ENCODE peak calls at places on chromosomes 12 and 14, in nine cellular contexts. G is psoas muscle, A is HFF-Myc, D is osteocyte, I is endothelial cell, L is neural crest cell, W is tibial nerve, T is GM13977, V is fibroblast of lung. C is an unnamed sample.

GRCh38 chr12:103495783-103496456 is at the start of gene C12orf42:
- DNase-seq in W (no peak), T (peak), V (peak), G (no peak), A (no peak), L (peak), I (peak), D (no peak), C (no peak)

GRCh38 chr12:43416981-43417380 is 135.0 kb downstream of the ADAMTS20 start:
- DNase-seq in W (no peak), A (no peak), I (no peak), T (no peak), G (no peak), V (no peak), L (no peak), D (no peak), C (no peak)

GRCh38 chr14:90140956-90141316 is 79.1 kb downstream of the KCNK13 start:
- DNase-seq in D (no peak), G (no peak), W (no peak), A (no peak), T (no peak), L (no peak), V (no peak), I (no peak), C (no peak)

GRCh38 chr14:96574633-96575191 is 72.5 kb downstream of the PAPOLA start:
- DNase-seq in D (no peak), W (no peak), T (no peak), V (peak), A (peak), I (no peak), L (no peak), G (no peak), C (no peak)

GRCh38 chr12:123389560-123390351 is 5.8 kb downstream of the KMT5A start:
- DNase-seq in L (peak), W (no peak), D (no peak), T (peak), A (no peak), V (no peak), I (peak), G (peak), C (no peak)

GRCh38 chr12:11581179-11581755 is 68.2 kb upstream of the ETV6 start:
- DNase-seq in V (peak), I (peak), G (no peak), D (no peak), T (no peak), L (peak), A (peak), W (peak), C (no peak)

GRCh38 chr14:96391293-96392118 is 422 bp upstream of the AK7 start:
- DNase-seq in V (peak), D (peak), W (peak), I (peak), G (peak), A (peak), T (peak), L (peak), C (peak)

GRCh38 chr12:52147367-52147972 is 44.3 kb downstream of the KRT80 start:
- DNase-seq in T (no peak), D (peak), W (peak), V (peak), I (no peak), A (peak), L (no peak), G (peak), C (no peak)

GRCh38 chr12:92290016-92290685 is 144.5 kb upstream of the BTG1 start:
- DNase-seq in I (no peak), T (no peak), A (no peak), V (peak), W (no peak), L (no peak), G (no peak), D (no peak), C (no peak)

GRCh38 chr12:53200458-53201169 is 6.4 kb downstream of the ITGB7 start:
- DNase-seq in D (no peak), A (no peak), L (no peak), V (no peak), G (no peak), I (no peak), W (no peak), T (peak), C (no peak)

GRCh38 chr14:72366619-72367018 is 434.4 kb downstream of the RGS6 start:
- DNase-seq in G (no peak), A (no peak), D (no peak), W (no peak), V (no peak), I (no peak), T (no peak), L (no peak), C (no peak)

GRCh38 chr14:103194256-103195045 is 71.2 kb downstream of the TNFAIP2 start:
- DNase-seq in L (no peak), D (no peak), A (no peak), G (no peak), W (no peak), I (no peak), T (no peak), V (peak), C (no peak)

GRCh38 chr12:33944703-33945437 is 77.4 kb upstream of the ALG10 start:
- DNase-seq in L (no peak), T (no peak), V (no peak), A (no peak), W (no peak), G (no peak), I (no peak), D (no peak), C (no peak)

GRCh38 chr14:74516451-74517155 is 23.0 kb downstream of the ISCA2 start:
- DNase-seq in G (peak), L (no peak), V (no peak), T (no peak), I (no peak), D (no peak), A (no peak), W (no peak), C (peak)

GRCh38 chr12:76719171-76719631 is 44.7 kb upstream of the ZDHHC17 start:
- DNase-seq in D (no peak), V (peak), T (no peak), L (no peak), G (no peak), I (no peak), A (no peak), W (no peak), C (no peak)

GRCh38 chr14:44736326-44736725 is 225.4 kb downstream of the KLHL28 start:
- DNase-seq in G (no peak), I (no peak), V (no peak), L (no peak), D (no peak), T (no peak), A (no peak), W (no peak), C (no peak)

GRCh38 chr12:47903151-47903611 is 1.6 kb downstream of the VDR start:
- DNase-seq in W (no peak), D (no peak), L (no peak), G (no peak), I (no peak), V (peak), T (peak), A (no peak), C (no peak)

GRCh38 chr12:44367916-44368315 is 508.2 kb downstream of the NELL2 start:
- DNase-seq in V (no peak), A (no peak), T (no peak), G (no peak), I (no peak), L (no peak), D (no peak), W (no peak), C (no peak)

GRCh38 chr14:28375295-28375694 is 391.3 kb upstream of the FOXG1 start:
- DNase-seq in A (no peak), V (peak), T (no peak), D (no peak), G (no peak), L (no peak), W (no peak), I (peak), C (no peak)

GRCh38 chr12:81705586-81705985 is 53.6 kb downstream of the PPFIA2 start:
- DNase-seq in D (no peak), V (no peak), A (no peak), G (no peak), T (no peak), W (no peak), L (no peak), I (no peak), C (no peak)

GRCh38 chr14:74979442-74980397 is 23.0 kb upstream of the EIF2B2 start:
- DNase-seq in W (no peak), G (peak), T (no peak), D (peak), V (peak), L (no peak), I (no peak), A (no peak), C (no peak)

GRCh38 chr14:94018308-94018707 is 7.8 kb upstream of the OTUB2 start:
- DNase-seq in G (no peak), A (no peak), T (no peak), I (no peak), D (no peak), L (no peak), V (no peak), W (no peak), C (no peak)

GRCh38 chr14:96038920-96039632 is at the start of gene C14orf132:
- DNase-seq in I (peak), G (peak), V (peak), W (peak), D (no peak), L (peak), T (peak), A (no peak), C (no peak)

GRCh38 chr14:99654235-99655000 is 9.5 kb downstream of the HHIPL1 start:
- DNase-seq in A (no peak), I (no peak), D (no peak), L (no peak), T (no peak), V (peak), W (no peak), G (no peak), C (no peak)

GRCh38 chr12:95993907-95994306 is 2.2 kb downstream of the HAL start:
- DNase-seq in D (no peak), W (no peak), A (no peak), V (no peak), I (no peak), L (no peak), T (no peak), G (no peak), C (no peak)

GRCh38 chr14:73427516-73428264 is 30.7 kb downstream of the NUMB start:
- DNase-seq in I (no peak), D (no peak), G (no peak), L (no peak), V (no peak), W (no peak), T (no peak), A (no peak), C (no peak)

GRCh38 chr12:78586790-78587189 is 277.8 kb upstream of the SYT1 start:
- DNase-seq in V (no peak), L (no peak), T (no peak), W (no peak), G (no peak), I (no peak), D (no peak), A (no peak), C (no peak)

GRCh38 chr12:78580296-78580695 is 284.3 kb upstream of the SYT1 start:
- DNase-seq in T (no peak), I (no peak), A (no peak), L (no peak), G (no peak), V (no peak), D (no peak), W (no peak), C (no peak)

GRCh38 chr12:78585132-78585531 is 279.4 kb upstream of the SYT1 start:
- DNase-seq in V (peak), W (no peak), T (no peak), G (no peak), L (no peak), D (no peak), A (no peak), I (no peak), C (no peak)

DNA sequence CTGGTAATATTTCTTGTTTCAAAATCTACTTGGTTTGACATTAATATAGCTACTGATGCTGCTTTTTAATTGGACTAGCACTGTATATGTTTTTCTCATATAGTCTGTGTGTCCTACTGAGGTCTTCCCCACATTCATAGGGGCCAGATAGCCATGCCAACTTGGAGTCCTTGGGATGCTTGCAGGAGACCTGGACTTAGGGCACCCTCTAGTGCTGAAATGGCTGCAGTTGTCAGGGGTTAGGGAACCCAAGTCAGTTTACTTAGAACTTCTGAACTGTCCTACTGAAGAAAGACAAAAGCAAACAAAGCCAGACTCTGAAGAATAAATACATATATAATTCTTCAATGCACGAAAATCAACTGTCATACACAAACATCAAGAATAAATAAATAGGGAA is 279.9 kb upstream of the SYT1 start:
- DNase-seq in G (no peak), A (peak), V (peak), W (no peak), D (no peak), T (no peak), L (no peak), I (peak), C (no peak)
- TF ChIP-seq CTCF in G (no peak), A (peak), V (peak), W (no peak), D (peak), T (peak), L (peak), I (peak), C (peak)

DNA sequence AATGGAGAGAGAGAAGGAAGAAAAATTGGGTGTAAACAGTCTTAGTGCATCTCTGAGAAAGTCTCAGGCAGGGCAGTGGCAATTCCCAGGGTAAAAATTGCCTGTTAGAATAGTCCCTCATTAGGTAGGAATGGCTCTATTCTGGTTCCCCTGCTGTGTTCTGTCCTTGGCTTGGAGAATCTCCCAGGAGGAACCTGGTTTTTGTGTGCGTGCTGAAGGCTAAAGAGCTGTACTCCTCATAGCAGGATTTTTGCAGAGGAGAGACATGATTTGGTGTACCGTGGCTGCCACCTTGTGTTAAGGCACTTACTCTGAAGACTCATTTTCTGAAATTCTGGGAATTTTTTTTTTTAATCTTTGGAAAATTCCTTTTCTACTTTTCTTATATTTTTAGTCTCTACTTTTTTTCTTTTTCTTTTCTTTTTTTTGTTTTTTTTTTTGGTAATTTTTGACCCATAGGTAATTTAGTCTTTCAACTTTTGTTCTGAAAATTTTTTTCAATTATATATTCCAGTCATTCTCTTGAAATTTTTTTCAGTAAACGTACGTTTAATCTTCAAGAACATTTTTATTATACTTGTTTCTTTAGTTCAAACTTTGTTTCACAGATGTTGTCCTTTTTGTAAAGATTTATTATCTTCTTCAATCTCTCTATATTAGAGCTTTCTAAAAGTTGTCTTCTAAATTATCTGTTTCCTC is 63.8 kb downstream of the FBXO33 start:
- DNase-seq in W (no peak), A (peak), D (no peak), I (peak), G (peak), L (peak), V (peak), T (peak), C (no peak)
- TF ChIP-seq CTCF in W (peak), A (peak), D (peak), I (peak), G (peak), L (peak), V (peak), T (peak), C (peak)

GRCh38 chr14:69424139-69424923 is 25.8 kb downstream of the SLC39A9 start:
- DNase-seq in D (no peak), T (no peak), G (no peak), W (no peak), L (no peak), A (no peak), V (peak), I (no peak), C (no peak)

GRCh38 chr14:69428289-69428998 is 30.0 kb downstream of the SLC39A9 start:
- DNase-seq in T (no peak), W (no peak), D (no peak), V (no peak), L (no peak), I (no peak), A (no peak), G (no peak), C (no peak)

GRCh38 chr14:69427596-69427995 is 29.1 kb downstream of the SLC39A9 start:
- DNase-seq in A (no peak), L (no peak), T (no peak), G (no peak), V (no peak), D (no peak), W (no peak), I (no peak), C (no peak)

DNA sequence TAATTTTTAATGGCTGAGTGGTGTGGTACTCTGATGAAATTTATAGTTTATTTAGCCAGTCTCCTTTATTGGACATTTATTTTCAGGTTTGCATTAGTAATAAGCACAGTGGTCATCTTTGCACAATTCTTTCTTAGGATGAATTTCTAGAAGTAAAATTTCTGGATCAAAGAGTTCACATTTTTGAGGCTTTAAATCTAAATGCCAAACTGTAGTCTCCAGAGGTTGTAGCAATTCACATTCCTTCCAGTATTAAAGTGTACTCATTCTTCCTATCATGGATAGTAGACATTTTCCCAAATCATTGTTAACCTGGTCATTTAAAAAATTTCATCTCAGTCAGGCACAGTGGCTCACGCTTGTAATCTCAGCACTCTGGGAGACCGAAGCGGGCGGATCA is 24.8 kb downstream of the SLC39A9 start:
- DNase-seq in D (no peak), V (no peak), G (no peak), I (no peak), A (no peak), W (no peak), T (no peak), L (no peak), C (no peak)
- TF ChIP-seq CTCF in D (no peak), V (no peak), G (no peak), I (no peak), A (no peak), W (no peak), T (no peak), L (no peak), C (no peak)

GRCh38 chr14:31934767-31935266 is 142.3 kb upstream of the ARHGAP5 start:
- DNase-seq in G (no peak), I (peak), L (peak), D (no peak), T (no peak), V (peak), W (no peak), A (no peak), C (no peak)
- TF ChIP-seq CTCF in G (peak), I (no peak), L (peak), D (peak), T (peak), V (peak), W (peak), A (peak), C (peak)

DNA sequence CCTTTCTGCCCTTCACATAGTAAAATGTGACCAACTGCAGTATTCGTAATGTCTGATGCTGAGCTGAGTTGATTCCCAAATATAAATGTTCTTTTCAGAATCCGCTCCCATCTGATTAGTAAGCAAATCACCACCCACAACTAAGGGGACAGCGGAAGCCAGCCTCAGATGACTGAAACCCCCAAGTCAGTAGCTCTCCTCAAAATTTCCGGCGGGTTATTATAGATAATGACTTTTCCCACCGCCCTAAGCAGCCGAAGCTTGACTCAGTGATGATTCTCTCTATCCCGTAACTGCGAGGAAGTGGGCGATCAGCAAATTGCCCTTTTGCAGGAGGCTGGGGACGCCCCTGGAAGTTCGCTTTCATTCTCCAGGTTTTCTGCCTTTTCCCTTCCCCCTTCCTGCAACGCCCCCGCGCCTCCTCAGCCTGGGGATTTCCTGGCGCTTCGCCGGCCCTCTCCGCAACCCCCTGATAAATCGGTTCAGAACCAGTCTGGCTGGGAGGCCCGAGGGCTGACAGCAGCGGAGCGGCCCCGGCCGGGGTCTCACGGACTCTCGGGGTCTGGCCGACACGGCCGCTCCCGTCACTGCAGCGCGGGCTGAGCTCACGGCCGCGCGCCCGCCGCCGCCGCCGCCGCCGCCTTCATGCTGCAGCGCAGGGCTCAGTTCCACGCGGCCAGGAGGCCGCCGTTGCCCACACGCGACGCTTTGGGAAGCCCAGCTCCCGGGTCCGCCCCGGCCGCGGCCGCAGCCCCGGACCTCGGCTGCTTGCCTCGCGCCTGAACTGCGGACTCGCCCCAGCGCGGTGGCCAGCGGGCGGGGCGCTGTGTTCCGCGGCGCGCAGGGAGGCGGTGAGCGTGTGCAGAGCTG is at the start of gene LRFN5:
- DNase-seq in A (no peak), L (peak), T (peak), D (no peak), I (peak), W (no peak), V (peak), G (peak), C (no peak)
- TF ChIP-seq CTCF in A (no peak), L (no peak), T (no peak), D (no peak), I (no peak), W (no peak), V (no peak), G (no peak), C (no peak)

DNA sequence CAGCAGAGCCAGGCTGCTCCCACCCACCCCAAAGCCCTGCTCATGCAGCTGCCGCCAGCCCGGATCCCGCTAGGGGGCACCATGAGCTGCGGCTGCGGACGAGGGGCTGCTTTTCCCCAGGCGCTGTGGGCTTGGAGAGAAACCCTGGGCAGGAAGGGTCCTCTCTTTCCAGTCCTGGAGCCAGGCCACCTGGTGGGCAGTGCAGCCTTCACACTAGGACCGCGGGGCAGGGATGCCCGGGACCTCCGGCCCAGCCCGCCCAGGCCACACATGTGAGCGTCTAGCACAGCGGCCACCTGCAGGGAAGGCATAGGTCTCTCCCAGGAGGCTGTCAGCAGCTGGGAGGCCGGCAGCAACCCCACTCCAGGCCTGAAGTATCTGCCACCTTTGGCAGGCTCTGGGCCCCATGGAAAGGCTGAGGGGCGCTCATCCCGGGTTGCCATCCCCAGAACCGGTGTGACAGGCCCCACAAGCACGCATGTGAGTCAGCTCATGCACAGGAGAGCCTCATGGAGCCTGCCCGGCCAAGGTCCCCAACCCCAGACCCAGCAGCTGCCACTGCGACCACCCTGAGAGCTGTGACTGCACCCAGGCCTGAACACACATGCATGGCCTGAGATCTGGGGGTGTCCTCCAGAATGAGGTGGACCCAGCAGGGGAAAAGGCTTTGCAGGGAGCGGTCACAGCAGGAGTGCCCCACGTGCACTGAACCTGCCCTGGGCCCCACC is 280.0 kb upstream of the RTL1 start:
- DNase-seq in G (no peak), L (peak), I (peak), T (peak), V (peak), D (peak), A (no peak), W (no peak), C (no peak)
- TF ChIP-seq CTCF in G (no peak), L (peak), I (peak), T (no peak), V (peak), D (peak), A (no peak), W (peak), C (peak)

GRCh38 chr14:92325835-92326234 is 2.9 kb downstream of the SLC24A4 start:
- DNase-seq in A (no peak), G (no peak), W (no peak), T (no peak), L (no peak), I (no peak), V (no peak), D (no peak), C (no peak)
- TF ChIP-seq CTCF in A (no peak), G (no peak), W (no peak), T (no peak), L (no peak), I (no peak), V (no peak), D (peak), C (no peak)